ENCODE peak calls at places on chromosome 11, in six cellular contexts. T is psoas muscle; I is body of pancreas; R is Panc1; B is CD8-positive, alpha-beta memory T cell; D is endodermal cell. Y is an unnamed sample.

GRCh38 chr11:63508009-63508408 is 2.1 kb downstream of the LGALS12 start:
- DNase-seq in B (no peak), D (peak), I (peak), T (peak), R (peak), Y (peak)

GRCh38 chr11:32259641-32260081 is 168.8 kb downstream of the RCN1 start:
- DNase-seq in B (no peak), R (no peak), D (no peak), T (no peak), I (no peak), Y (no peak)

GRCh38 chr11:72220696-72221363 is 3.7 kb upstream of the INPPL1 start:
- DNase-seq in R (no peak), T (no peak), B (no peak), I (no peak), D (peak), Y (no peak)

GRCh38 chr11:20051783-20052399 is 108.4 kb downstream of the DBX1 start:
- DNase-seq in B (no peak), D (no peak), T (no peak), I (no peak), R (no peak), Y (no peak)

GRCh38 chr11:128830836-128831780 is 36.0 kb downstream of the KCNJ1 start:
- DNase-seq in R (peak), T (peak), D (peak), B (peak), I (peak), Y (peak)

GRCh38 chr11:82046778-82047177 is 686.9 kb downstream of the FAM181B start:
- DNase-seq in B (no peak), D (no peak), T (no peak), R (no peak), I (no peak), Y (no peak)

GRCh38 chr11:123510579-123510905 is 80.5 kb downstream of the GRAMD1B start:
- DNase-seq in D (no peak), T (no peak), R (no peak), I (no peak), B (no peak), Y (no peak)

GRCh38 chr11:107691003-107691402 is 20.9 kb downstream of the SLN start:
- DNase-seq in R (no peak), I (no peak), T (no peak), B (no peak), D (no peak), Y (no peak)

GRCh38 chr11:13223112-13223511 is 54.5 kb upstream of the BMAL1 start:
- DNase-seq in R (no peak), D (no peak), I (no peak), B (no peak), T (no peak), Y (no peak)

GRCh38 chr11:27158763-27159679 is 118.4 kb downstream of the BBOX1 start:
- DNase-seq in D (peak), B (no peak), T (peak), R (peak), I (peak), Y (peak)

GRCh38 chr11:94740975-94741707 is 27.0 kb upstream of the AMOTL1 start:
- DNase-seq in T (peak), B (no peak), I (peak), D (peak), R (peak), Y (no peak)

GRCh38 chr11:2576536-2576935 is 123.3 kb downstream of the KCNQ1OT1 start:
- DNase-seq in D (peak), T (peak), B (no peak), I (peak), R (no peak), Y (no peak)

GRCh38 chr11:3165152-3165705 is at the start of gene OSBPL5:
- DNase-seq in D (peak), R (no peak), I (peak), T (peak), B (peak), Y (peak)

GRCh38 chr11:100785148-100785983 is 98.3 kb downstream of the ARHGAP42 start:
- DNase-seq in T (no peak), D (peak), R (no peak), B (no peak), I (no peak), Y (no peak)

GRCh38 chr11:40129276-40129675 is 1330.2 kb downstream of the LRRC4C start:
- DNase-seq in T (no peak), R (no peak), D (no peak), I (no peak), B (no peak), Y (no peak)

GRCh38 chr11:16392646-16393045 is 36.3 kb upstream of the SOX6 start:
- DNase-seq in B (no peak), I (no peak), D (no peak), T (no peak), R (no peak), Y (no peak)

DNA sequence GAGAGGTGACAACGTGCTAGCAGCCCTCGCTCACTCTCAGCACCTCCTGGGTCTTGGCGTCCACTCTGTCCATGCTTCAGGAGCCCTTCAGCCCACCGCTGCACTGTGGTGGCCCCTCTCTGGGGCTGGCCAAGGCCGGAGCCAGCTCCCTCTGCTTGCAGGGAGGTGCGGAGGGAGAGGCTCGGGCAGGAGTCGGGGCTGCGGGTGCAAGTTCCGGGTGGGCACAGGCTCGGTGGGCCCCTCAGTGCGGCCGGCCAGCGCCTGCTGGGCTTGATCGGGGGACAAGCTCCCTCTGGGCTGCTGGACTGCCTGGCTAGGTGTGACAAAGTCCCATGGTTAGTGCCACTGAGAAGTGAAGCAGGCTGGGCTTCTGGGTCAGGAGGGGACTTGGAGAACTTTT is 245.8 kb downstream of the JRKL start:
- DNase-seq in T (peak), D (no peak), B (no peak), R (no peak), I (no peak), Y (no peak)
- H3K27ac ChIP-seq in T (no peak), D (no peak), B (no peak), R (no peak), I (no peak), Y (no peak)

GRCh38 chr11:79082920-79083319 is 357.9 kb downstream of the TENM4 start:
- DNase-seq in R (no peak), T (no peak), D (no peak), I (no peak), B (no peak), Y (no peak)

GRCh38 chr11:79078999-79079398 is 361.8 kb downstream of the TENM4 start:
- DNase-seq in D (no peak), T (no peak), B (no peak), I (peak), R (no peak), Y (no peak)

GRCh38 chr11:79081441-79082124 is 359.2 kb downstream of the TENM4 start:
- DNase-seq in I (no peak), T (no peak), R (no peak), D (no peak), B (no peak), Y (peak)

GRCh38 chr11:79082280-79082679 is 358.6 kb downstream of the TENM4 start:
- DNase-seq in B (no peak), R (no peak), T (no peak), I (no peak), D (no peak), Y (no peak)

DNA sequence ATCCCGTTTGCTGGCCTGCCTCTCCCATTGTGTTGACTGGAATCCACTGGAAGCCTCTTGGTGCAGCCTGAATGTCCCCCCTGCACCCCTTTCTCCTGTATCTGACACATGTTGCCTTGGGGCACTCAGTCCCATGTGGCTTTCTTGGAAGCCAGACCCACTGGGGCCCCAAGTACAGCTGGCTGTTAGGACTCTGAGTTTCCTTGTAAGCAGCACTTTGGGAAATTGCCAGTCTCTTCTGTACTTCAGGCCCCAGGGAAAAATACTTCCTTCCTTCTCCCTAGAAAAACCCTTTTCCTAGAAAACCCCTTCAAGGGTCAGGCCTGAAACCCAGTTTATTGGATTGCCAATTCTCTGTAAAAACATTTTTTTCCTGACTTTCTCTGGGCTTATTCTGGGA is 360.3 kb downstream of the TENM4 start:
- DNase-seq in I (no peak), R (no peak), T (no peak), D (no peak), B (no peak), Y (no peak)
- H3K27ac ChIP-seq in I (peak), R (no peak), T (no peak), D (no peak), B (no peak), Y (peak)

GRCh38 chr11:35944503-35945136 is 758 bp downstream of the LDLRAD3 start:
- DNase-seq in D (peak), I (no peak), T (peak), B (no peak), R (no peak), Y (no peak)
- H3K27ac ChIP-seq in D (peak), I (peak), T (peak), B (no peak), R (peak), Y (peak)

DNA sequence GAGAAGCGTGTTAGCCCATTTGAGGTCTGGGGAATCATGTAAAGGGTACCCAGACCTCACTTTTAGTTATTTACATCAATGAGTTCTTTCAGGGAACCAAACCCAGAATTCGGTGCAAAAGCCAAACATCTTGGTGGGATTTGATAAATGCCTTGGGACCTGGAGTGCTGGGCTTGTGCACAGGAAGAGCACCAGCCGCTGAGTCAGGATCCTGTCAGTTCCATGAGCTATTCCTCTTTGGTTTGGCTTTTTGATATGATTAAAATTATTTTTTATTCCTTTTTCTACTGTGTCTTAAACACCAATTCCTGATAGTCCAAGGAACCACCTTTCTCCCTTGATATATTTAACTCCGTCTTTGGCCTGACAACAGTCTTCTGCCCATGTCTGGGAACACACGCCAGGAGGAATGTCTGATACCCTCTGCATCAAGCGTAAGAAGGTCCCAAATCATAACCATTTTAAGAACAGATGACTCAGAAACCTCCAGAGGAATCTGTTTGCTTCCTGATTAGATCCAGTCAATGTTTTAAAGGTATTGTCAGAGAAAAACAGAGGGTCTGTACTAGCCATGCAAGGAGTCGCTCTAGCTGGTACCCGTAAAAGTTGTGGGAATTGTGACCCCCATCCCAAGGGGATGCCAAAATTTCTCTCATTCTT is 65.2 kb downstream of the ALX4 start:
- DNase-seq in T (no peak), D (no peak), B (no peak), R (no peak), I (no peak), Y (no peak)
- H3K27ac ChIP-seq in T (no peak), D (no peak), B (no peak), R (no peak), I (no peak), Y (no peak)

DNA sequence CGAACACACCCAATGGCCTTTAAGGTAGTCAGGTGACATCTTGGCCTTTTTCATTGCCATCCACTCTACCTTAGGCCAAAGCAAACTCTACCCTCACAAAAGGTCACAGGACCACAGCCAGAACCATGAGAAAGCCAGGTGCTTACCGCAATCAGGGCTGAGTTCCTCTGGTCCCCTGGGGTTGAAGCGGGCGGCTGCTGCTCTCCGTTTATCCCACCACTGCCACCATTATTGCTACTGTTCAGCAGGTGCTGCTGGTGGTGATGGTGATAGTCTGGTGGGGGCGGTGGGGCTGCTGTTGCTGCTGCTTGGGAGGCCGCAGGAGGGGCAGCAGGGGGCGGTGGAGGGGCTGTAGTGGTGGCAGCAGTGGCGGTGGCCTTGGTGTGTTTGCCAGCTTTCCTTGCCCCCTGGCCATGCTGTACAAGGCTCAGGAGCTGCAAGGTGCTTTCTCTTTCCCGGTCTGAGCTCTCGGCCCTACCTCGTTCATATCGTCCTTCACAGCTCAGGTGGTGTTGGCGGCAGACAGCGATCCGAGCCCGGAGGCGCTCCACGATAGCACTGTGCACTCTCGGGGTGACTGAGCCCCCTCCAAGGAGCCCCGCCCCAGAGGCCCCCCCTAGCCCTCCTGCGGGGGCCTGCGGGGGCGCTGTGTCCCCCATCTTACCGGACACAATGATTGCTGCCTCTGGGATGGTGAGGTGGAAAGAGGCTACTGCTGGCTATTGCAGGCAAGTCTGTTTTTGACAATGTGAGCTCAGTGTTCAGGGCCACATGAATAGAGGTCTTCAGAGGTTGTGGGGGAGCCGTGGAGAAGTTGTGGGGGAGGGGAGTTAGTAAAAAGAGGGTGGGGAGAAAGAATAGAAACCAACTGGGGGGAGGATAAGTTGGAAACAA is 1.5 kb downstream of the MAML2 start:
- DNase-seq in I (peak), T (peak), D (peak), R (no peak), B (peak), Y (peak)
- H3K27ac ChIP-seq in I (peak), T (peak), D (no peak), R (peak), B (peak), Y (peak)

DNA sequence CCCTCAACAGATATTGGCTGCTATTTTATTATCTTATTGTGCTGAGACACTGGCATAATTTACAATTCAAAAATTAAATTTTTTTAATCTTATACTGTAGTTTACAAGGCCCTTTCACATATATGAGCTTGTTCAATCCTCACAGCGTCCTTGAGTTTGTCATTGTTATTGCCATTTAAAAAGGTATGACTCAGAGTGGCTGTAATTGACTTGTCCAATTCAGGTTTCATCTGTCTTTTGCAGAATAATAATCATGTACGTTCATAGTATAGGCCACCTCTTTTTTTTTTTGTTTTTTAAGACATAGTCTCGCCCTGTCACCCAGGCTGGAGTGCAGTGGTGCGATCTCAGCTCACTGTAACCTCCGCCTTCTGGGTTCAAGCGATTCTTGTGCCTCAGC is 11.5 kb downstream of the PTPRJ start:
- DNase-seq in D (no peak), B (no peak), T (no peak), I (no peak), R (no peak), Y (no peak)
- H3K27ac ChIP-seq in D (no peak), B (no peak), T (peak), I (peak), R (peak), Y (no peak)

GRCh38 chr11:61976813-61977475 is 9.5 kb upstream of the FTH1 start:
- DNase-seq in R (no peak), D (no peak), T (no peak), I (no peak), B (no peak), Y (no peak)

GRCh38 chr11:61974766-61975631 is 7.6 kb upstream of the FTH1 start:
- DNase-seq in B (no peak), T (no peak), R (no peak), I (peak), D (peak), Y (no peak)

GRCh38 chr11:61973603-61974162 is 6.2 kb upstream of the FTH1 start:
- DNase-seq in I (peak), B (no peak), R (no peak), D (peak), T (no peak), Y (no peak)

GRCh38 chr11:61976420-61976800 is 9.0 kb upstream of the FTH1 start:
- DNase-seq in T (no peak), R (no peak), I (no peak), B (no peak), D (no peak), Y (no peak)

DNA sequence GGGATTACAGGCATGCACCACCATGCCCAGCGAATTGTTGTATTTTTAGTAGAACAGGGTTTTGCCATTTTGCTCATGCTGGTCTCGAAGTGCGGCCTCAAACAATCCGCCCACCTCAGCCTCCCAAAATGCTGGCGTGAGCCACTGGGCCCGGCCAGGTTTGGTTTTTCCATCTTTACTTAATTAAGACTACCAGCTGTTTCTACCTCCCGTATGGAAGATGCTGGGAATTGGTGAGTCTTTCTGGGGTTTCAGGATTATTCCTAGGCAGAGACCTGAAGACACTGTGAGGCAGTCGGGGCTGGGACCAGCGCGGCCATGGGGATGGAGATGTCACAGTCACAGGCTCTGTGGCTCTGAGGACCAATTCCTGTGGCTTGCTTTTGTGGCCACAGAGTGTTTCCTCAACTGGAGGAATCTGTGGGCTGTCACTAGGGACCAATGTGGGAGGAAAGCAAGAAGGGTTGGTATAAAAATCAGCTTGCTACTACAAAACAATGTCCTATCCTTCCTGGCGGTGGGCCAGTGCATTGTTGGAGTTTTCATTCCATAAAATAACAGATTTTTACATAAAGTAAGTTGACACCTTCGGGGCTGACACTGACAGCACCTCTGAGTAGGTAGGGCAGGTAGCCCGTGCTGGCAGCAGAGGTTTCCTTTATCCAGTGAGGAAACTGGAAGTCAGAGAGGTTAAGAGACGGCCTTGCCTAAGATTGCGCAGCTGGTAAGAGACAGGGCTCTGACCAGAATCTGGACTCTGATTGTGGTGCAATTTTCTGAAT is 8.4 kb upstream of the FTH1 start:
- DNase-seq in B (no peak), I (peak), D (no peak), R (no peak), T (no peak), Y (no peak)
- H3K27ac ChIP-seq in B (no peak), I (peak), D (no peak), R (peak), T (no peak), Y (no peak)

DNA sequence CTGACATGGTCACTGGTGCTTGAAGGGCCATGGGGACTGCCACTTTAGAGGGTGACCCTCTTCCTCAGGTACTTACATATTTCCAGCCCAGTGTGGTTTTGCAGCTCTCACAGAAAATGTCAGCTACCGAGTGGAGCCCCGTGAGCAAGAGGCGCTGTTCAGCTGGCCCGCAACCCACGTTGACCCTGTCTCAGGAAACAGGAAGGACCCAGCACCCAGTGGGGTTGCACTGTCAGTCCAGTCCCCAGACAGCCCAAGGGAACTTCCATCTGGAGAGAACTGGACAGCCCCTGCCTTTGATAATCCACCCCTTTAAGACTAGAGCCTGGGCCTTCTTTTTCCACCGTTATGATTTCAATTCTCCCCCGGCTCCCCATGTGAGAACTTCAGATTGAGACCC is 3.5 kb downstream of the YPEL4 start:
- DNase-seq in I (no peak), D (peak), R (no peak), T (no peak), B (no peak), Y (no peak)
- H3K27ac ChIP-seq in I (no peak), D (no peak), R (no peak), T (no peak), B (no peak), Y (no peak)